ENCODE peak calls at places on chromosomes 12 and 14, in seven cellular contexts. P is body of pancreas; F is IMR-90; S is CD4-positive, alpha-beta memory T cell; M is stomach; H is upper lobe of right lung; A is Caco-2. Q is an unnamed sample.
A peak's percentile ranks its signal among the peaks of the same experiment; 100 is the strongest.

GRCh38 chr12:46664771-46665287 is 161.0 kb downstream of the SLC38A4 start:
- DNase-seq in A (no peak), F (peak; percentile 96), H (no peak), P (no peak), M (no peak), S (no peak), Q (no peak)

GRCh38 chr12:75289678-75290200 is 40.4 kb downstream of the CAPS2 start:
- DNase-seq in F (peak; percentile 31), H (no peak), A (no peak), P (no peak), M (no peak), S (no peak), Q (no peak)

GRCh38 chr14:52863339-52863700 is 71.9 kb upstream of the GNPNAT1 start:
- DNase-seq in A (no peak), S (no peak), F (peak; percentile 63), P (no peak), M (no peak), H (no peak), Q (no peak)

GRCh38 chr12:1680804-1681492 is 9.9 kb upstream of the ADIPOR2 start:
- DNase-seq in S (no peak), F (no peak), A (no peak), P (no peak), H (no peak), M (no peak), Q (no peak)

GRCh38 chr12:27964123-27964522 is 8.4 kb downstream of the PTHLH start:
- DNase-seq in S (no peak), A (no peak), H (no peak), P (no peak), F (peak; percentile 42), M (no peak), Q (no peak)

GRCh38 chr12:119710374-119710773 is 42.4 kb downstream of the PRKAB1 start:
- DNase-seq in S (no peak), H (peak; percentile 72), P (no peak), M (peak; percentile 82), F (no peak), A (no peak), Q (no peak)

GRCh38 chr12:90729741-90730140 is 225.2 kb downstream of the CCER1 start:
- DNase-seq in M (no peak), P (no peak), H (no peak), F (peak; percentile 4), S (no peak), A (no peak), Q (no peak)

GRCh38 chr12:70468741-70469140 is 102.7 kb downstream of the KCNMB4 start:
- DNase-seq in M (no peak), A (no peak), S (no peak), H (no peak), P (no peak), F (no peak), Q (no peak)

GRCh38 chr12:9027156-9027555 is 37.8 kb downstream of the KLRG1 start:
- DNase-seq in S (no peak), M (no peak), P (no peak), A (no peak), H (no peak), F (no peak), Q (no peak)

GRCh38 chr14:51490205-51490604 is 161.5 kb upstream of the FRMD6 start:
- DNase-seq in A (no peak), F (peak; percentile 83), H (no peak), P (no peak), M (no peak), S (no peak), Q (no peak)

GRCh38 chr12:94109154-94109553 is 39.2 kb upstream of the PLXNC1 start:
- DNase-seq in H (no peak), F (peak; percentile 71), P (no peak), M (no peak), A (no peak), S (no peak), Q (no peak)

GRCh38 chr12:54988402-54989054 is 4.0 kb upstream of the TESPA1 start:
- DNase-seq in S (no peak), A (no peak), H (peak; percentile 77), M (peak; percentile 71), P (peak; percentile 74), F (peak; percentile 15), Q (no peak)

GRCh38 chr12:32437095-32437515 is 37.7 kb downstream of the FGD4 start:
- DNase-seq in F (peak; percentile 92), P (no peak), M (no peak), H (no peak), S (no peak), A (peak; percentile 79), Q (peak; percentile 67)

GRCh38 chr12:9831720-9832119 is 4.4 kb downstream of the KLRF1 start:
- DNase-seq in H (no peak), P (no peak), A (no peak), F (no peak), S (no peak), M (no peak), Q (no peak)

GRCh38 chr12:559208-559905 is 99.6 kb downstream of the B4GALNT3 start:
- DNase-seq in M (no peak), F (no peak), A (peak; percentile 35), H (no peak), S (no peak), P (no peak), Q (peak; percentile 57)

GRCh38 chr12:12897286-12897685 is 5.9 kb downstream of the GPRC5A start:
- DNase-seq in F (no peak), A (no peak), S (no peak), P (no peak), H (no peak), M (no peak), Q (no peak)

GRCh38 chr12:62621239-62621638 is 154.6 kb downstream of the MON2 start:
- DNase-seq in M (no peak), H (no peak), A (no peak), F (no peak), P (no peak), S (no peak), Q (no peak)

DNA sequence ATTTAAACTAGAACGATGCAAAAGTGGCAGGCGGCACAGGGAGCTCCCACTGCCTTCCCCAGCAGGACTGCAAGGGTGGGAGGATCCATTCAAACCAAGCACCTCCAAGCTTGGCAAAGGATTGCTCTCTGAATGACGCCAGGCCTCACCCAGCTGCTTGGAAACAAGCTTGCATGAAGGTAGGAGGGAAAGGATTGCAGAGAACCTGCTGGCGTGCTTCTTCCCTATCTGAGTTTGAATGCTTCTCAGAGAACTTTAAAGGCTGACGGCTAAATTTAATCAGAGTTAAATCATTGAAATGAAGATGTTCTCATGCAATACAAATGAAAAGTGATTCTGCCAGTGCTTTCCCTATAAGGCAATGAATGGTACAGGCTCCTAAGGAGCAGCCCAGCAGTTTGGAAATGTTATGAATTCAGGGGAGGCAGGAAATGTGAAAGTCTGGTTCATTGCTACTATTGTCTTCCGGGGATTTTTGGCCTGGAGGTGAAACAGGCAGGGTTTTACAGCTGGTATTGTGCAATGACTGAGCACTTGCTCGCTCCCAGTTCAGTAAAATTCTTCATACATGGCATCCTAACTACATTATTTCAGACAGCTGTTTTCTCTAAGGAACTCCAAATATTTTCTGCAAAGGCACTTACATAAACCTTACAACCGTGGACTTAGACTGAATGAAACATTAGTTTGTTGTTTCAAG is 31.9 kb upstream of the DUSP6 start:
- DNase-seq in P (peak; percentile 56), S (no peak), A (no peak), F (peak; percentile 92), H (no peak), M (peak; percentile 62), Q (no peak)
- H3K4me3 ChIP-seq in P (no peak overlapping the region), S (no peak overlapping the region), A (no peak overlapping the region), F (no peak overlapping the region), H (no peak overlapping the region), M (no peak overlapping the region), Q (no peak overlapping the region)

DNA sequence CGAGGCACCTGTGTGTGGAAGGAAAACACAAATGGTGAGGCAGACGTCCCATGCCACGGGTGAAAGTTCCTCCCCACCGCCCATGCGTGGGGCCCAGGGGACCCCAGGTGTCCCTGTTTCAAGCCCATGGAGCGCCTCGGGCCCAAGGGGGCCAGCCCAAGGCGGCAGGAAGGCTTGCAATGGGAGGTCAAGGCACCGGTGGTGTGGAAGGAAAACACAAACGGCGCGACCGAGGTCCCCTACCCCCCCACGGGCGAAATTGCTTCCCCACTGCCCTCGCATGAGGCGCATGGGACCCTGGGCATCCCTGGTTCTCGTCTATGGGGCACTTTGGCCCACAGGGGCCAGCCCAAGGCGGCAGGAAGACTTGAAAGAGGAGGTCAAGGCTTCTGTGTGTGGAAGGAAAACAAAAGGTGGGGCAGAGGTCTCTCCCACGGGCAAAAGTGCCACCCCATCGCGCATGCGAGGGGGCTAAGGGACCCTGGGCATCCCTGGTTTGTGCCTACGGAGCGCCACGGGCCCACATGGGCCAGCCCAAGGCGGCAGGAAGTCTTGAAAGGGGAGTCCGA is 379.4 kb downstream of the ALG10 start:
- DNase-seq in A (no peak), F (no peak), S (no peak), M (peak; percentile 15), P (peak; percentile 1), H (peak; percentile 58), Q (peak; percentile 34)
- H3K9me3 ChIP-seq in A (peaks cover 63% of the 10 kb centered on the region), F (peaks cover 76% of the 10 kb centered on the region), S (no peaks in the 10 kb centered on the region), M (peaks cover 24% of the 10 kb centered on the region), P (peaks cover 76% of the 10 kb centered on the region), H (peaks cover 13% of the 10 kb centered on the region), Q (peaks cover 5% of the 10 kb centered on the region)

GRCh38 chr14:104696671-104697316 is 7.4 kb downstream of the INF2 start:
- DNase-seq in M (no peak), A (no peak), F (no peak), H (no peak), S (no peak), P (no peak), Q (no peak)
- H3K4me1 ChIP-seq in M (peaks cover 97% of the 10 kb centered on the region), A (peaks cover 11% of the 10 kb centered on the region), F (peaks cover 31% of the 10 kb centered on the region), H (peaks cover 57% of the 10 kb centered on the region), S (peaks cover 46% of the 10 kb centered on the region), P (peaks cover 4% of the 10 kb centered on the region), Q (peaks cover 20% of the 10 kb centered on the region)

GRCh38 chr12:16330554-16330953 is 16.9 kb upstream of the MGST1 start:
- DNase-seq in A (no peak), M (no peak), P (no peak), S (no peak), H (no peak), F (no peak), Q (no peak)

GRCh38 chr12:16329594-16329993 is 17.9 kb upstream of the MGST1 start:
- DNase-seq in P (no peak), H (no peak), M (no peak), A (no peak), S (no peak), F (no peak), Q (no peak)

GRCh38 chr12:16325426-16325825 is 22.0 kb upstream of the MGST1 start:
- DNase-seq in S (no peak), H (no peak), A (no peak), F (no peak), P (peak; percentile 47), M (peak; percentile 57), Q (no peak)

GRCh38 chr12:16324772-16325171 is 22.7 kb upstream of the MGST1 start:
- DNase-seq in P (no peak), M (no peak), A (no peak), S (no peak), F (no peak), H (no peak), Q (no peak)

GRCh38 chr12:16327963-16328362 is 19.5 kb upstream of the MGST1 start:
- DNase-seq in M (no peak), S (no peak), H (no peak), A (no peak), F (no peak), P (no peak), Q (no peak)
- H3K4me3 ChIP-seq in M (no peak overlapping the region), S (no peak overlapping the region), H (no peak overlapping the region), A (no peak overlapping the region), F (no peak overlapping the region), P (no peak overlapping the region), Q (no peak overlapping the region)

GRCh38 chr12:49470986-49471385 is 67.8 kb upstream of the KCNH3 start:
- DNase-seq in A (no peak), M (no peak), H (no peak), S (no peak), F (peak; percentile 23), P (no peak), Q (no peak)
- H3K9me3 ChIP-seq in A (no peaks in the 10 kb centered on the region), M (no peaks in the 10 kb centered on the region), H (no peaks in the 10 kb centered on the region), S (no peaks in the 10 kb centered on the region), F (no peaks in the 10 kb centered on the region), P (no peaks in the 10 kb centered on the region), Q (no peaks in the 10 kb centered on the region)

Q was measured in RWPE2.